ENCODE peak calls at places on chromosomes 13 and 19, in five cellular contexts. Z is H1, H is trophoblast cell, F is H9, U is mesenchymal stem cell. O is an unnamed sample.

GRCh38 chr13:75197803-75198202 is 284.2 kb downstream of the TBC1D4 start:
- DNase-seq in Z (no peak), U (no peak), F (no peak), H (no peak), O (no peak)

GRCh38 chr13:53170910-53171309 is 142.3 kb downstream of the OLFM4 start:
- DNase-seq in H (no peak), F (no peak), Z (no peak), U (no peak), O (no peak)

GRCh38 chr19:53432088-53432661 is 391 bp downstream of the ZNF761 start:
- DNase-seq in Z (no peak), U (peak), H (no peak), F (no peak), O (peak)

GRCh38 chr19:18317998-18318800 is 4.7 kb downstream of the LSM4 start:
- DNase-seq in H (peak), F (no peak), U (no peak), Z (no peak), O (no peak)

GRCh38 chr13:100040196-100040595 is 48.7 kb upstream of the PCCA start:
- DNase-seq in U (no peak), H (no peak), F (no peak), Z (no peak), O (no peak)

GRCh38 chr13:50678464-50679162 is 164.9 kb downstream of the DLEU7 start:
- DNase-seq in U (peak), H (no peak), Z (no peak), F (no peak), O (no peak)

GRCh38 chr13:70338608-70339007 is 230.4 kb upstream of the KLHL1 start:
- DNase-seq in Z (no peak), U (no peak), H (no peak), F (no peak), O (no peak)

GRCh38 chr13:97892717-97893116 is 60.8 kb upstream of the IPO5 start:
- DNase-seq in Z (no peak), U (peak), H (peak), F (no peak), O (no peak)

GRCh38 chr13:113915012-113915763 is 51.3 kb upstream of the GAS6 start:
- DNase-seq in F (peak), Z (no peak), H (no peak), U (no peak), O (no peak)

GRCh38 chr19:1182068-1182467 is 8.0 kb upstream of the SBNO2 start:
- DNase-seq in Z (no peak), U (no peak), H (no peak), F (no peak), O (no peak)

GRCh38 chr19:33815410-33816340 is 19.0 kb downstream of the KCTD15 start:
- DNase-seq in F (no peak), U (peak), Z (no peak), H (no peak), O (no peak)

GRCh38 chr19:13163609-13164364 is 13.6 kb downstream of the IER2 start:
- DNase-seq in H (peak), U (peak), F (peak), Z (no peak), O (peak)

GRCh38 chr13:80082396-80083096 is 258.4 kb downstream of the SPRY2 start:
- DNase-seq in F (no peak), U (peak), Z (no peak), H (no peak), O (no peak)
- H3K4me2 ChIP-seq in F (no peak), U (no peak), Z (no peak), H (no peak), O (no peak)

GRCh38 chr13:65638572-65639168 is 1591.5 kb downstream of the PCDH9 start:
- DNase-seq in H (no peak), F (no peak), Z (no peak), U (peak), O (peak)
- H2BK12ac ChIP-seq in H (no peak), F (no peak), Z (no peak), U (no peak), O (no peak)

GRCh38 chr19:48332662-48333466 is 7.5 kb downstream of the EMP3 start:
- DNase-seq in H (peak), F (peak), U (peak), Z (no peak), O (peak)

GRCh38 chr19:48333467-48334384 is 8.4 kb downstream of the EMP3 start:
- DNase-seq in H (peak), U (peak), F (peak), Z (no peak), O (peak)

GRCh38 chr19:48332351-48332661 is 7.0 kb downstream of the EMP3 start:
- DNase-seq in F (no peak), U (no peak), H (no peak), Z (no peak), O (no peak)

GRCh38 chr19:48329167-48329891 is 4.0 kb downstream of the EMP3 start:
- DNase-seq in Z (no peak), F (peak), U (peak), H (no peak), O (no peak)

GRCh38 chr19:48330012-48330681 is 4.8 kb downstream of the EMP3 start:
- DNase-seq in U (peak), H (peak), Z (no peak), F (peak), O (peak)
- H3K9ac ChIP-seq in U (no peak), H (peak), Z (no peak), F (no peak), O (peak)

GRCh38 chr13:40668335-40668734 is 1.9 kb upstream of the FOXO1 start:
- DNase-seq in Z (no peak), U (peak), H (no peak), F (peak), O (no peak)
- H3K4me2 ChIP-seq in Z (peak), U (no peak), H (no peak), F (no peak), O (no peak)

O was measured in neuronal stem cell.